ENCODE peak calls at places on chromosomes 5 and 9, in nine cellular contexts. L, S, Q, D, X, T, V, P and Y are unnamed samples.

GRCh38 chr5:121171834-121172233 is 679.8 kb upstream of the FTMT start:
- DNase-seq in L (no peak), S (no peak), Q (no peak), D (no peak), X (no peak), T (no peak), V (no peak), P (no peak), Y (no peak)

GRCh38 chr9:123530244-123530643 is 174.2 kb downstream of the CRB2 start:
- DNase-seq in L (no peak), S (no peak), Q (no peak), D (no peak), X (no peak), T (no peak), V (no peak), P (no peak), Y (no peak)

GRCh38 chr9:92770005-92770995 is 5.7 kb upstream of the BICD2 start:
- DNase-seq in L (no peak), S (no peak), Q (no peak), D (no peak), X (no peak), T (no peak), V (no peak), P (no peak), Y (peak; percentile 69)

GRCh38 chr5:73213566-73213998 is 40.6 kb downstream of the TMEM174 start:
- DNase-seq in L (no peak), S (no peak), Q (no peak), D (no peak), X (no peak), T (no peak), V (no peak), P (no peak), Y (peak; percentile 56)

GRCh38 chr5:120507826-120508463 is 43.8 kb downstream of the PRR16 start:
- DNase-seq in L (no peak), S (no peak), Q (no peak), D (no peak), X (no peak), T (no peak), V (no peak), P (no peak), Y (no peak)

GRCh38 chr5:151911011-151911410 is 13.6 kb downstream of the GLRA1 start:
- DNase-seq in L (no peak), S (no peak), Q (no peak), D (no peak), X (no peak), T (no peak), V (no peak), P (no peak), Y (no peak)

GRCh38 chr5:126917918-126918623 is 112.3 kb downstream of the MARCHF3 start:
- DNase-seq in L (no peak), S (no peak), Q (no peak), D (peak; percentile 11), X (no peak), T (no peak), V (no peak), P (no peak), Y (no peak)

GRCh38 chr5:149731617-149732400 is 1.7 kb downstream of the PPARGC1B start:
- DNase-seq in L (peak; percentile 89), S (peak; percentile 84), Q (peak; percentile 64), D (peak; percentile 83), X (peak; percentile 93), T (peak; percentile 87), V (no peak), P (peak; percentile 62), Y (peak; percentile 86)

GRCh38 chr5:124453221-124454032 is 293.0 kb downstream of the ZNF608 start:
- DNase-seq in L (no peak), S (no peak), Q (peak; percentile 15), D (no peak), X (no peak), T (no peak), V (no peak), P (no peak), Y (peak; percentile 72)

GRCh38 chr9:94443039-94443722 is 111.7 kb upstream of the PCAT7 start:
- DNase-seq in L (no peak), S (no peak), Q (no peak), D (no peak), X (no peak), T (no peak), V (no peak), P (no peak), Y (no peak)

GRCh38 chr5:98333921-98334320 is 439.5 kb upstream of the RGMB start:
- DNase-seq in L (no peak), S (no peak), Q (no peak), D (no peak), X (no peak), T (no peak), V (no peak), P (no peak), Y (no peak)

GRCh38 chr5:93596676-93597441 is 13.8 kb downstream of the NR2F1 start:
- DNase-seq in L (peak; percentile 61), S (no peak), Q (peak; percentile 51), D (no peak), X (peak; percentile 82), T (no peak), V (no peak), P (no peak), Y (no peak)

GRCh38 chr9:92720807-92721535 is 43.7 kb downstream of the BICD2 start:
- DNase-seq in L (no peak), S (no peak), Q (no peak), D (no peak), X (no peak), T (no peak), V (no peak), P (no peak), Y (no peak)

GRCh38 chr5:43192558-43193170 is 639 bp downstream of the NIM1K start:
- DNase-seq in L (no peak), S (peak; percentile 53), Q (no peak), D (peak; percentile 13), X (peak; percentile 88), T (peak; percentile 46), V (no peak), P (no peak), Y (peak; percentile 31)

GRCh38 chr9:21096172-21096900 is 18.6 kb upstream of the IFNB1 start:
- DNase-seq in L (no peak), S (no peak), Q (no peak), D (no peak), X (no peak), T (no peak), V (no peak), P (no peak), Y (peak; percentile 57)

GRCh38 chr5:169691473-169691872 is 54.4 kb downstream of the DOCK2 start:
- DNase-seq in L (no peak), S (no peak), Q (no peak), D (no peak), X (no peak), T (no peak), V (no peak), P (no peak), Y (no peak)
- H3K36me3 ChIP-seq in L (no peaks in the 10 kb centered on the region), S (no peaks in the 10 kb centered on the region), Q (no peaks in the 10 kb centered on the region), D (no peaks in the 10 kb centered on the region), X (peaks cover 7% of the 10 kb centered on the region), T (no peaks in the 10 kb centered on the region), V (no peaks in the 10 kb centered on the region), P (no peaks in the 10 kb centered on the region), Y (no peaks in the 10 kb centered on the region)

GRCh38 chr9:36995927-36996471 is 38.1 kb downstream of the PAX5 start:
- DNase-seq in L (peak; percentile 75), S (peak; percentile 47), Q (peak; percentile 32), D (peak; percentile 77), X (peak; percentile 66), T (no peak), V (peak; percentile 63), P (no peak), Y (peak; percentile 50)
- H3K4me3 ChIP-seq in L (no peak overlapping the region), S (no peak overlapping the region), Q (peak overlapping the region; percentile 21), D (no peak overlapping the region), X (no peak overlapping the region), T (no peak overlapping the region), V (no peak overlapping the region), P (peak overlapping the region; percentile 11), Y (no peak overlapping the region)

GRCh38 chr5:8478308-8478707 is 609.4 kb downstream of the MTRR start:
- DNase-seq in L (no peak), S (no peak), Q (no peak), D (no peak), X (no peak), T (no peak), V (no peak), P (no peak), Y (no peak)

GRCh38 chr5:8473827-8474568 is 605.0 kb downstream of the MTRR start:
- DNase-seq in L (no peak), S (no peak), Q (no peak), D (no peak), X (no peak), T (no peak), V (peak; percentile 39), P (no peak), Y (no peak)

GRCh38 chr5:8474569-8474930 is 605.6 kb downstream of the MTRR start:
- DNase-seq in L (no peak), S (no peak), Q (no peak), D (no peak), X (no peak), T (no peak), V (no peak), P (no peak), Y (no peak)

GRCh38 chr5:8470489-8470888 is 601.5 kb downstream of the MTRR start:
- DNase-seq in L (no peak), S (no peak), Q (no peak), D (no peak), X (no peak), T (no peak), V (no peak), P (no peak), Y (no peak)

GRCh38 chr5:8473016-8473415 is 604.1 kb downstream of the MTRR start:
- DNase-seq in L (no peak), S (no peak), Q (no peak), D (no peak), X (no peak), T (no peak), V (no peak), P (no peak), Y (no peak)
- H3K9me3 ChIP-seq in L (peaks cover 5% of the 10 kb centered on the region), S (no peaks in the 10 kb centered on the region), Q (peaks cover 26% of the 10 kb centered on the region), D (peaks cover 13% of the 10 kb centered on the region), X (no peaks in the 10 kb centered on the region), T (no peaks in the 10 kb centered on the region), V (no peaks in the 10 kb centered on the region), P (peaks cover 4% of the 10 kb centered on the region), Y (peaks cover 4% of the 10 kb centered on the region)

GRCh38 chr5:178866946-178867345 is 7.2 kb downstream of the ZNF354B start:
- DNase-seq in L (no peak), S (no peak), Q (no peak), D (no peak), X (no peak), T (no peak), V (no peak), P (no peak), Y (no peak)

GRCh38 chr5:178872302-178872701 is 12.5 kb downstream of the ZNF354B start:
- DNase-seq in L (no peak), S (no peak), Q (no peak), D (no peak), X (no peak), T (no peak), V (no peak), P (no peak), Y (no peak)

GRCh38 chr5:178870411-178870810 is 10.7 kb downstream of the ZNF354B start:
- DNase-seq in L (no peak), S (no peak), Q (no peak), D (no peak), X (no peak), T (no peak), V (no peak), P (no peak), Y (no peak)

DNA sequence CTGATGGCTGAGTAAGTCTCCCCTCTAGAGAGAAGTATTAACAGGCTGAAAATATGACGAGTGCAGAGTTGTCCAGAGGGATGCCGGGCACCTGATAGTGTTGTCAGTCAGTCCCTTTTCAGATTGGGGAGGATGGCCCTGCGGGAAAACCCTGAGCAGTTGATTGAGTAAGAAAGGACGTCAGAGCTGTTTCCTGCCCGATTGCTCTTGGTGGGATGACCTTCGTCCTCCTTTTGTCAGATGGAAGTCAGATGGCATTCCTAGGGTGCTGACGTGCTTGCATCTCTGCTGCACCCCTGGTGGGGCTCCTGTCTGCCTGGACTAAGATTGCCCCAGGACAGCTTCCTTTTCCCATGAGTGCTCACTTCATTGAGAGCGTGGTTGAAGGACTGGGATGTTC is 9.8 kb downstream of the ZNF354B start:
- DNase-seq in L (no peak), S (no peak), Q (no peak), D (no peak), X (no peak), T (no peak), V (no peak), P (no peak), Y (no peak)
- H3K36me3 ChIP-seq in L (peaks cover 93% of the 10 kb centered on the region), S (no peaks in the 10 kb centered on the region), Q (peaks cover 28% of the 10 kb centered on the region), D (peaks cover 3% of the 10 kb centered on the region), X (peaks cover 76% of the 10 kb centered on the region), T (peaks cover 93% of the 10 kb centered on the region), V (peaks cover 5% of the 10 kb centered on the region), P (peaks cover 50% of the 10 kb centered on the region), Y (peaks cover 93% of the 10 kb centered on the region)